ENCODE peak calls at places on chromosome 17, in nine cellular contexts. One of them, this sample, is unnamed.

GRCh38 chr17:48016112-48016511 is 21.5 kb downstream of the COPZ2 start:
- DNase-seq in DND-41: no peak
- DNase-seq in cardiac muscle cell: peak; percentile 81
- DNase-seq in testis: no peak
- DNase-seq in AG10803: no peak
- DNase-seq in tibial artery: no peak
- DNase-seq in heart right ventricle: no peak
- DNase-seq in GM12865: no peak
- DNase-seq in gastrocnemius medialis: no peak
- DNase-seq in this sample: no peak

GRCh38 chr17:31515226-31515759 is 123.8 kb downstream of the RAB11FIP4 start:
- DNase-seq in DND-41: no peak
- DNase-seq in cardiac muscle cell: no peak
- DNase-seq in testis: no peak
- DNase-seq in AG10803: no peak
- DNase-seq in tibial artery: no peak
- DNase-seq in heart right ventricle: no peak
- DNase-seq in GM12865: no peak
- DNase-seq in gastrocnemius medialis: no peak
- DNase-seq in this sample: no peak

GRCh38 chr17:45019177-45019711 is 32.2 kb downstream of the DCAKD start:
- DNase-seq in DND-41: peak; percentile 52
- DNase-seq in cardiac muscle cell: peak; percentile 60
- DNase-seq in testis: peak; percentile 35
- DNase-seq in AG10803: peak; percentile 48
- DNase-seq in tibial artery: no peak
- DNase-seq in heart right ventricle: peak; percentile 16
- DNase-seq in GM12865: peak; percentile 52
- DNase-seq in gastrocnemius medialis: no peak
- DNase-seq in this sample: no peak

GRCh38 chr17:27577124-27577761 is 53.7 kb upstream of the LGALS9 start:
- DNase-seq in DND-41: no peak
- DNase-seq in cardiac muscle cell: peak; percentile 72
- DNase-seq in testis: peak; percentile 32
- DNase-seq in AG10803: peak; percentile 75
- DNase-seq in tibial artery: no peak
- DNase-seq in heart right ventricle: no peak
- DNase-seq in GM12865: no peak
- DNase-seq in gastrocnemius medialis: peak; percentile 71
- DNase-seq in this sample: no peak

GRCh38 chr17:29069526-29070041 is 26.6 kb downstream of the PIPOX start:
- DNase-seq in DND-41: no peak
- DNase-seq in cardiac muscle cell: peak; percentile 53
- DNase-seq in testis: peak; percentile 62
- DNase-seq in AG10803: no peak
- DNase-seq in tibial artery: no peak
- DNase-seq in heart right ventricle: no peak
- DNase-seq in GM12865: no peak
- DNase-seq in gastrocnemius medialis: no peak
- DNase-seq in this sample: no peak

GRCh38 chr17:35372846-35373531 is 432 bp downstream of the SLFN11 start:
- DNase-seq in DND-41: peak; percentile 64
- DNase-seq in cardiac muscle cell: no peak
- DNase-seq in testis: no peak
- DNase-seq in AG10803: no peak
- DNase-seq in tibial artery: peak; percentile 22
- DNase-seq in heart right ventricle: no peak
- DNase-seq in GM12865: peak; percentile 46
- DNase-seq in gastrocnemius medialis: no peak
- DNase-seq in this sample: no peak

GRCh38 chr17:36592711-36593321 is 1.1 kb downstream of the DHRS11 start:
- DNase-seq in DND-41: no peak
- DNase-seq in cardiac muscle cell: no peak
- DNase-seq in testis: no peak
- DNase-seq in AG10803: no peak
- DNase-seq in tibial artery: no peak
- DNase-seq in heart right ventricle: no peak
- DNase-seq in GM12865: no peak
- DNase-seq in gastrocnemius medialis: no peak
- DNase-seq in this sample: no peak

GRCh38 chr17:58343131-58343530 is 8.9 kb downstream of the SUPT4H1 start:
- DNase-seq in DND-41: no peak
- DNase-seq in cardiac muscle cell: no peak
- DNase-seq in testis: no peak
- DNase-seq in AG10803: no peak
- DNase-seq in tibial artery: no peak
- DNase-seq in heart right ventricle: no peak
- DNase-seq in GM12865: no peak
- DNase-seq in gastrocnemius medialis: no peak
- DNase-seq in this sample: no peak

GRCh38 chr17:5592382-5592781 is 8.1 kb upstream of the NLRP1 start:
- DNase-seq in DND-41: no peak
- DNase-seq in cardiac muscle cell: peak; percentile 62
- DNase-seq in testis: no peak
- DNase-seq in AG10803: peak; percentile 52
- DNase-seq in tibial artery: no peak
- DNase-seq in heart right ventricle: no peak
- DNase-seq in GM12865: peak; percentile 53
- DNase-seq in gastrocnemius medialis: no peak
- DNase-seq in this sample: peak; percentile 12

GRCh38 chr17:20944014-20944905 is 98.6 kb downstream of the USP22 start:
- DNase-seq in DND-41: peak; percentile 11
- DNase-seq in cardiac muscle cell: no peak
- DNase-seq in testis: no peak
- DNase-seq in AG10803: no peak
- DNase-seq in tibial artery: no peak
- DNase-seq in heart right ventricle: no peak
- DNase-seq in GM12865: peak; percentile 49
- DNase-seq in gastrocnemius medialis: peak; percentile 56
- DNase-seq in this sample: no peak

GRCh38 chr17:34980681-34981537 is 597 bp downstream of the LIG3 start:
- DNase-seq in DND-41: peak; percentile 71
- DNase-seq in cardiac muscle cell: peak; percentile 90
- DNase-seq in testis: peak; percentile 83
- DNase-seq in AG10803: peak; percentile 84
- DNase-seq in tibial artery: peak; percentile 75
- DNase-seq in heart right ventricle: peak; percentile 68
- DNase-seq in GM12865: peak; percentile 91
- DNase-seq in gastrocnemius medialis: peak; percentile 47
- DNase-seq in this sample: peak; percentile 84

GRCh38 chr17:76735006-76735405 is 2.1 kb downstream of the SRSF2 start:
- DNase-seq in DND-41: no peak
- DNase-seq in cardiac muscle cell: peak; percentile 47
- DNase-seq in testis: no peak
- DNase-seq in AG10803: no peak
- DNase-seq in tibial artery: no peak
- DNase-seq in heart right ventricle: no peak
- DNase-seq in GM12865: peak; percentile 75
- DNase-seq in gastrocnemius medialis: no peak
- DNase-seq in this sample: no peak
- H3K4me3 ChIP-seq in DND-41: peak overlapping the region; percentile 69
- H3K4me3 ChIP-seq in cardiac muscle cell: peak overlapping the region; percentile 90
- H3K4me3 ChIP-seq in testis: peak overlapping the region; percentile 99
- H3K4me3 ChIP-seq in AG10803: peak overlapping the region; percentile 96
- H3K4me3 ChIP-seq in tibial artery: peak overlapping the region; percentile 99
- H3K4me3 ChIP-seq in heart right ventricle: peak overlapping the region; percentile 93
- H3K4me3 ChIP-seq in GM12865: peak overlapping the region; percentile 67
- H3K4me3 ChIP-seq in gastrocnemius medialis: peak overlapping the region; percentile 95
- H3K4me3 ChIP-seq in this sample: peak overlapping the region; percentile 96

GRCh38 chr17:309361-309888 is 43.2 kb downstream of the RPH3AL start:
- DNase-seq in DND-41: peak; percentile 47
- DNase-seq in cardiac muscle cell: peak; percentile 29
- DNase-seq in testis: no peak
- DNase-seq in AG10803: no peak
- DNase-seq in tibial artery: no peak
- DNase-seq in heart right ventricle: no peak
- DNase-seq in GM12865: peak; percentile 71
- DNase-seq in gastrocnemius medialis: no peak
- DNase-seq in this sample: no peak
- TF ChIP-seq CTCF in DND-41: peak; percentile 60
- TF ChIP-seq CTCF in cardiac muscle cell: peak; percentile 58
- TF ChIP-seq CTCF in testis: no peak
- TF ChIP-seq CTCF in AG10803: peak; percentile 15
- TF ChIP-seq CTCF in tibial artery: no peak
- TF ChIP-seq CTCF in heart right ventricle: peak; percentile 62
- TF ChIP-seq CTCF in GM12865: peak; percentile 61
- TF ChIP-seq CTCF in gastrocnemius medialis: no peak
- TF ChIP-seq CTCF in this sample: no peak

DNA sequence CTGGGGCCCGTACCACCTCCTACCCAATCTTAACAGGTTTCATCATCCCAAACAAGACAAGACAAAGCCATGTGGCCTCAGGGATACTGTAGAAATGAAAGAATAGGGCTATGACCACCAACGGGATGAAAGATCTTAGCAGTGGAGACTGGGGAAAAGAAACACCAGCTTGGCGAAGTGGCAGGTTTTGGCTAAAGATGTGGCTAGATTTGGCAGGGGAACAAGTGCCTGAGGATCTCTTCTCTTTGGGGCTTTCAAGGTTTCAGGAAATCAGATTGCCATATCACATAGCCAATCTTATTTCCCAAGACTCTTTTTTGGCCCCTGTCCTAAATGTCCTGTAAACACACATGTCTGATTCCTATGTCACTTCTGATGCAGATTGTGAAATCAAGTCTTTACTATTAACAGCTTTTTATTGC is 6.9 kb downstream of the KRT24 start:
- DNase-seq in DND-41: no peak
- DNase-seq in cardiac muscle cell: no peak
- DNase-seq in testis: no peak
- DNase-seq in AG10803: peak; percentile 3
- DNase-seq in tibial artery: no peak
- DNase-seq in heart right ventricle: no peak
- DNase-seq in GM12865: no peak
- DNase-seq in gastrocnemius medialis: no peak
- DNase-seq in this sample: no peak
- H3K4me3 ChIP-seq in DND-41: no peak overlapping the region
- H3K4me3 ChIP-seq in cardiac muscle cell: no peak overlapping the region
- H3K4me3 ChIP-seq in testis: no peak overlapping the region
- H3K4me3 ChIP-seq in AG10803: no peak overlapping the region
- H3K4me3 ChIP-seq in tibial artery: no peak overlapping the region
- H3K4me3 ChIP-seq in heart right ventricle: no peak overlapping the region
- H3K4me3 ChIP-seq in GM12865: no peak overlapping the region
- H3K4me3 ChIP-seq in gastrocnemius medialis: no peak overlapping the region
- H3K4me3 ChIP-seq in this sample: no peak overlapping the region

DNA sequence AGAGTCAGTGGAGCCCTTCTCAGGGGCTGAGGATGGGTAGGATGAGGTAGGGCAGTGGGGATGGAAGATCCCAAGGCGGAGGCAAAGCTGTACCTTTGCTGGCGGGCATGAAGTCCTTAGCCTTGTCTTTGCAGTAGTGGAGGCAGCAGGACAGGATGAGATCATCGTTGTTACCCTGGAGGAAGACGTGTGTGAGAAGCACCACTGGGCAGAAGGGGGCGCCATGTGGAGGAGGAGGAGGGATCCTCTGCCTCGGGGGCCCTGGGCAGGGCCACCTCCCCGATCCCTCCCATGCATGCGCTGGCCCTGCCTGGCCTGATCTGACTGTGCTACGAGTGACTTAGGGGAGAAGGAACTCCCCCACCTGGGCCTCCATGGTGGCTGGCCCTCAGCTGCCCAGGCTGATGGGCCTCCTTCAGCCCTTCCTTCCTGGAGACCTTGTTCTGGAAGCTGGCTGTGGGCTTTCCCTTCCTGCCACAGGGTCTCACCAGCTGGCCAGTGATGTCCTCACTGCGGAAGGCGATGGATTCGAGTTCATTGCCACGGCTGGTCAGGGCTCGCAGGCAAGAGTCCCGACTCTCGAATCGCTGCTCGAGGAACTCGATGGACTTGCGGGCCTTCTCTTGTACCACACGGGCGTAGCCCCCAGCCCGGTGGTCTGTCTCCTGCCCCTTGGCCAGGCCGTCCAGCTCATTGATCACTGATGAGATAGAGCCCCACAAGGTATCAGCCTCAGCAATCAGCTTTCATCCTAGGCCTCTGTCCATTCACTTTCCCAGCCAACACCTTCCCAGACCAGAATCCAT is 10.3 kb downstream of the HIC1 start:
- DNase-seq in DND-41: peak; percentile 66
- DNase-seq in cardiac muscle cell: peak; percentile 84
- DNase-seq in testis: no peak
- DNase-seq in AG10803: peak; percentile 66
- DNase-seq in tibial artery: peak; percentile 56
- DNase-seq in heart right ventricle: no peak
- DNase-seq in GM12865: peak; percentile 81
- DNase-seq in gastrocnemius medialis: no peak
- DNase-seq in this sample: no peak
- TF ChIP-seq CTCF in DND-41: peak; percentile 72
- TF ChIP-seq CTCF in cardiac muscle cell: peak; percentile 58
- TF ChIP-seq CTCF in testis: no peak
- TF ChIP-seq CTCF in AG10803: peak; percentile 56
- TF ChIP-seq CTCF in tibial artery: no peak
- TF ChIP-seq CTCF in heart right ventricle: no peak
- TF ChIP-seq CTCF in GM12865: peak; percentile 64
- TF ChIP-seq CTCF in gastrocnemius medialis: peak; percentile 17
- TF ChIP-seq CTCF in this sample: no peak

GRCh38 chr17:7263801-7264078 is 1.5 kb upstream of the CLDN7 start:
- DNase-seq in DND-41: no peak
- DNase-seq in cardiac muscle cell: no peak
- DNase-seq in testis: no peak
- DNase-seq in AG10803: no peak
- DNase-seq in tibial artery: no peak
- DNase-seq in heart right ventricle: no peak
- DNase-seq in GM12865: no peak
- DNase-seq in gastrocnemius medialis: no peak
- DNase-seq in this sample: no peak

GRCh38 chr17:7263071-7263800 is 958 bp upstream of the CLDN7 start:
- DNase-seq in DND-41: no peak
- DNase-seq in cardiac muscle cell: peak; percentile 10
- DNase-seq in testis: no peak
- DNase-seq in AG10803: no peak
- DNase-seq in tibial artery: no peak
- DNase-seq in heart right ventricle: no peak
- DNase-seq in GM12865: no peak
- DNase-seq in gastrocnemius medialis: no peak
- DNase-seq in this sample: no peak

GRCh38 chr17:7260601-7261376 is 1.5 kb downstream of the CLDN7 start:
- DNase-seq in DND-41: no peak
- DNase-seq in cardiac muscle cell: no peak
- DNase-seq in testis: no peak
- DNase-seq in AG10803: no peak
- DNase-seq in tibial artery: no peak
- DNase-seq in heart right ventricle: no peak
- DNase-seq in GM12865: peak; percentile 50
- DNase-seq in gastrocnemius medialis: no peak
- DNase-seq in this sample: no peak

GRCh38 chr17:7261377-7262191 is 694 bp downstream of the CLDN7 start:
- DNase-seq in DND-41: no peak
- DNase-seq in cardiac muscle cell: no peak
- DNase-seq in testis: no peak
- DNase-seq in AG10803: no peak
- DNase-seq in tibial artery: no peak
- DNase-seq in heart right ventricle: no peak
- DNase-seq in GM12865: peak; percentile 29
- DNase-seq in gastrocnemius medialis: no peak
- DNase-seq in this sample: no peak

GRCh38 chr17:7262192-7263070 is at the start of gene CLDN7:
- DNase-seq in DND-41: no peak
- DNase-seq in cardiac muscle cell: no peak
- DNase-seq in testis: no peak
- DNase-seq in AG10803: no peak
- DNase-seq in tibial artery: no peak
- DNase-seq in heart right ventricle: no peak
- DNase-seq in GM12865: no peak
- DNase-seq in gastrocnemius medialis: no peak
- DNase-seq in this sample: no peak
- H3K4me3 ChIP-seq in DND-41: no peak within 1 kb of the TSS
- H3K4me3 ChIP-seq in cardiac muscle cell: peak within 1 kb of the TSS; percentile 25
- H3K4me3 ChIP-seq in testis: peak within 1 kb of the TSS; percentile 52
- H3K4me3 ChIP-seq in AG10803: peak within 1 kb of the TSS; percentile 47
- H3K4me3 ChIP-seq in tibial artery: peak within 1 kb of the TSS; percentile 52
- H3K4me3 ChIP-seq in heart right ventricle: peak within 1 kb of the TSS; percentile 61
- H3K4me3 ChIP-seq in GM12865: peak within 1 kb of the TSS; percentile 57
- H3K4me3 ChIP-seq in gastrocnemius medialis: peak within 1 kb of the TSS; percentile 63
- H3K4me3 ChIP-seq in this sample: peak within 1 kb of the TSS; percentile 69